ENCODE peak calls at places on chromosomes 2 and 18, in six cellular contexts. G, V, Y, Z, D and N are unnamed samples.

GRCh38 chr2:36502081-36502480 is 95.9 kb downstream of the FEZ2 start:
- DNase-seq in G (no peak), V (no peak), Y (no peak), Z (no peak), D (no peak), N (no peak)

GRCh38 chr2:128464456-128464855 is 145.8 kb upstream of the HS6ST1 start:
- DNase-seq in G (no peak), V (peak; percentile 15), Y (no peak), Z (peak; percentile 41), D (no peak), N (no peak)

GRCh38 chr2:159044804-159045286 is 76.4 kb downstream of the TANC1 start:
- DNase-seq in G (no peak), V (no peak), Y (no peak), Z (peak; percentile 43), D (peak; percentile 72), N (no peak)

GRCh38 chr2:142675398-142675797 is 202.1 kb upstream of the KYNU start:
- DNase-seq in G (no peak), V (no peak), Y (no peak), Z (no peak), D (no peak), N (peak; percentile 25)

GRCh38 chr2:98036349-98037000 is 40.7 kb upstream of the TMEM131 start:
- DNase-seq in G (no peak), V (no peak), Y (no peak), Z (no peak), D (no peak), N (no peak)

GRCh38 chr2:168698959-168699358 is 103.5 kb upstream of the NOSTRIN start:
- DNase-seq in G (no peak), V (no peak), Y (no peak), Z (no peak), D (no peak), N (no peak)

GRCh38 chr2:128180031-128180430 is 89.0 kb downstream of the UGGT1 start:
- DNase-seq in G (no peak), V (no peak), Y (peak; percentile 70), Z (no peak), D (no peak), N (peak; percentile 69)

GRCh38 chr18:31965331-31965970 is 22.5 kb upstream of the TRAPPC8 start:
- DNase-seq in G (no peak), V (no peak), Y (no peak), Z (no peak), D (no peak), N (no peak)

GRCh38 chr2:152421521-152422367 is 86.8 kb downstream of the FMNL2 start:
- DNase-seq in G (no peak), V (no peak), Y (peak; percentile 95), Z (no peak), D (peak; percentile 78), N (peak; percentile 99)
- H2AK5ac ChIP-seq in G (no peak overlapping the region), V (no peak overlapping the region), Y (peak overlapping the region; percentile 73), Z (no peak overlapping the region), D (no peak overlapping the region), N (peak overlapping the region; percentile 56)

GRCh38 chr18:29840101-29840500 is 1202.4 kb downstream of the DSC3 start:
- DNase-seq in G (no peak), V (no peak), Y (peak; percentile 62), Z (no peak), D (peak; percentile 65), N (peak; percentile 67)
- H2AK5ac ChIP-seq in G (no peak overlapping the region), V (no peak overlapping the region), Y (no peak overlapping the region), Z (no peak overlapping the region), D (no peak overlapping the region), N (no peak overlapping the region)

GRCh38 chr2:62297642-62298010 is 101.7 kb downstream of the B3GNT2 start:
- DNase-seq in G (no peak), V (peak; percentile 59), Y (no peak), Z (no peak), D (peak; percentile 66), N (no peak)
- H2AK5ac ChIP-seq in G (no peak overlapping the region), V (no peak overlapping the region), Y (no peak overlapping the region), Z (no peak overlapping the region), D (no peak overlapping the region), N (no peak overlapping the region)

GRCh38 chr2:28750316-28751101 is 1.1 kb upstream of the PPP1CB start:
- DNase-seq in G (no peak), V (no peak), Y (peak; percentile 65), Z (no peak), D (no peak), N (peak; percentile 50)

GRCh38 chr2:28753043-28753683 is 1.5 kb downstream of the PPP1CB start:
- DNase-seq in G (no peak), V (no peak), Y (peak; percentile 86), Z (no peak), D (peak; percentile 74), N (peak; percentile 81)

GRCh38 chr2:28751102-28751955 is at the start of gene PPP1CB:
- DNase-seq in G (peak; percentile 91), V (peak; percentile 88), Y (peak; percentile 96), Z (peak; percentile 91), D (peak; percentile 95), N (peak; percentile 96)

GRCh38 chr2:28752608-28752984 is 966 bp downstream of the PPP1CB start:
- DNase-seq in G (no peak), V (no peak), Y (no peak), Z (no peak), D (no peak), N (no peak)

GRCh38 chr2:28751956-28752607 is 452 bp downstream of the PPP1CB start:
- DNase-seq in G (no peak), V (no peak), Y (no peak), Z (peak; percentile 80), D (peak; percentile 29), N (no peak)
- H2AK5ac ChIP-seq in G (peak overlapping the region; percentile 89), V (no peak overlapping the region), Y (peak overlapping the region; percentile 83), Z (no peak overlapping the region), D (no peak overlapping the region), N (peak overlapping the region; percentile 54)

DNA sequence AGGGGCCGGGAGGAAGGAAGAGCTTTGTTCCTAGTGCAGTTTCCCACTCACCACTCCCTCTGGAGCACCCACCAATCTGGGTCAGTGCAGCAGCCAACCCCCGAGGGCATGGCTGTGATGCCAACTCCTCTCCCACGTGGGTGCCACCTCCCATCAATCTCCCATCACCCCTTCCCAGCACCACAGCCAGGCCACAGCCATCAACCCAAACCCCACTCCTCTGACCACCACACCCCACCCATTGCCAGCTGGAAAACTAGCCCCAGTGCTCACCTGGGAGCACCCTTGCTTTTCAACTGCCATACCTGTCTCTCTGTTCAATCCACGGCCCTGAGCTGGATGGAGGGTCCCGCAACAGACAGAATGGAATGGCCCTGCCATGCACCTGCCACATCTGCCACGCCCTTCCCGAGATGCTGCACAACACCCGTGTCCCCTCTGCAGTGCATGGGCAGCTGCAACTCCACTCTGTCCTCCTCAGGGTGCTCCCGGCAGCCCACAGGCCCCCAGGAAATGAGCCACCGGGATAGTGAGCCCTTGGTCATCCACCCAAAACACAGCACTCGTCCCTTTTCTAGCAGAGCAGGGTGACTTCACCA is 112.4 kb upstream of the ID2 start:
- DNase-seq in G (no peak), V (peak; percentile 15), Y (no peak), Z (no peak), D (no peak), N (no peak)
- H2AK5ac ChIP-seq in G (peak overlapping the region; percentile 31), V (no peak overlapping the region), Y (no peak overlapping the region), Z (no peak overlapping the region), D (no peak overlapping the region), N (no peak overlapping the region)